ENCODE peak calls at places on chromosomes 2 and 18, in four cellular contexts. Z is H9, V is IMR-90, I is H1. N is an unnamed sample.

GRCh38 chr2:210288376-210288775 is 26.6 kb downstream of the MYL1 start:
- DNase-seq in Z (no peak), V (no peak), I (no peak), N (no peak)

GRCh38 chr2:7034313-7034712 is 117.1 kb downstream of the RNF144A start:
- DNase-seq in V (no peak), I (no peak), Z (peak), N (peak)

GRCh38 chr2:96906719-96907404 is 37.0 kb upstream of the SEMA4C start:
- DNase-seq in I (peak), Z (peak), V (no peak), N (peak)

GRCh38 chr18:53458944-53459580 is 765.4 kb downstream of the MBD2 start:
- DNase-seq in Z (peak), I (peak), V (no peak), N (peak)

GRCh38 chr2:1649871-1650473 is 94.3 kb downstream of the PXDN start:
- DNase-seq in V (no peak), I (no peak), Z (no peak), N (no peak)

GRCh38 chr2:74226648-74227213 is 28.3 kb downstream of the MTHFD2 start:
- DNase-seq in I (no peak), V (no peak), Z (no peak), N (no peak)

GRCh38 chr2:37344453-37345361 is at the start of gene QPCT:
- DNase-seq in I (no peak), V (peak), Z (no peak), N (peak)

GRCh38 chr2:79375817-79376216 is 137.0 kb upstream of the CTNNA2 start:
- DNase-seq in V (no peak), I (no peak), Z (no peak), N (no peak)

GRCh38 chr2:71154798-71155197 is 24.4 kb downstream of the MPHOSPH10 start:
- DNase-seq in V (no peak), I (no peak), Z (peak), N (peak)

GRCh38 chr18:23211146-23211545 is 75.9 kb downstream of the CABLES1 start:
- DNase-seq in I (no peak), Z (no peak), V (no peak), N (no peak)

GRCh38 chr2:60505861-60506260 is 47.6 kb downstream of the BCL11A start:
- DNase-seq in Z (no peak), V (no peak), I (no peak), N (no peak)

GRCh38 chr2:60508307-60508706 is 45.1 kb downstream of the BCL11A start:
- DNase-seq in V (no peak), Z (no peak), I (no peak), N (no peak)

GRCh38 chr2:60503923-60504514 is 49.4 kb downstream of the BCL11A start:
- DNase-seq in Z (no peak), V (no peak), I (no peak), N (no peak)

GRCh38 chr2:60507211-60507810 is 46.1 kb downstream of the BCL11A start:
- DNase-seq in Z (no peak), V (no peak), I (no peak), N (no peak)

DNA sequence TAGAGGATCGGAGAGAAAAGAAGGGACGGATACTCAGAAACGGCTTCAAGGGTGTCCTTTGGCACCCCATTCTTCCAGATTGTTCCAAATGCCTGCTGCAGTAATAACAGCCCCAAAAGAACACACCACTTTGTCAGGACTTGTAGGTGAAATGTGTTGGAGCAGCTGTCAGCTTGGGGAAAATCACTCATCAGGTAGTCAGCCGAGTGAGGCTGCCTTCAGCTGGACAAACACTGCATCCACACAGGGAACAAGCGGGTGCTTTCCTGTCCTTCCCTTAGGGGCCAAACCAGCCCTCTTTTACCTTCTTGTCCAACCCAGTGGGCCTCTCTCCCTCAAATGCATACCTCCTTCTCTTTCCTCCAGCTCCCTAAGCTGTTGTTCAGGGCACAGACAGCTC is 48.2 kb downstream of the BCL11A start:
- DNase-seq in V (no peak), I (no peak), Z (no peak), N (no peak)
- H4K5ac ChIP-seq in V (no peak), I (no peak), Z (no peak), N (no peak)

GRCh38 chr2:231613054-231613654 is 20.5 kb downstream of the TEX44 start:
- DNase-seq in Z (no peak), V (no peak), I (no peak), N (no peak)

GRCh38 chr2:231613655-231614558 is 21.2 kb downstream of the TEX44 start:
- DNase-seq in Z (peak), I (peak), V (peak), N (peak)

GRCh38 chr2:231611273-231612198 is 18.9 kb downstream of the TEX44 start:
- DNase-seq in V (peak), I (peak), Z (peak), N (peak)

GRCh38 chr2:231614559-231615057 is 21.9 kb downstream of the TEX44 start:
- DNase-seq in Z (no peak), I (peak), V (no peak), N (peak)

GRCh38 chr2:231612199-231613053 is 19.8 kb downstream of the TEX44 start:
- DNase-seq in V (peak), I (peak), Z (peak), N (peak)
- H2BK120ac ChIP-seq in V (peak), I (peak), Z (peak), N (peak)

GRCh38 chr2:127568128-127568527 is 32.6 kb downstream of the MYO7B start:
- DNase-seq in Z (peak), V (no peak), I (no peak), N (no peak)

GRCh38 chr2:127570282-127571250 is 35.1 kb downstream of the MYO7B start:
- DNase-seq in I (peak), V (peak), Z (peak), N (no peak)

GRCh38 chr2:127566576-127566975 is 31.1 kb downstream of the MYO7B start:
- DNase-seq in V (no peak), I (no peak), Z (peak), N (no peak)

GRCh38 chr2:127567351-127567854 is 31.9 kb downstream of the MYO7B start:
- DNase-seq in Z (no peak), V (no peak), I (peak), N (no peak)

DNA sequence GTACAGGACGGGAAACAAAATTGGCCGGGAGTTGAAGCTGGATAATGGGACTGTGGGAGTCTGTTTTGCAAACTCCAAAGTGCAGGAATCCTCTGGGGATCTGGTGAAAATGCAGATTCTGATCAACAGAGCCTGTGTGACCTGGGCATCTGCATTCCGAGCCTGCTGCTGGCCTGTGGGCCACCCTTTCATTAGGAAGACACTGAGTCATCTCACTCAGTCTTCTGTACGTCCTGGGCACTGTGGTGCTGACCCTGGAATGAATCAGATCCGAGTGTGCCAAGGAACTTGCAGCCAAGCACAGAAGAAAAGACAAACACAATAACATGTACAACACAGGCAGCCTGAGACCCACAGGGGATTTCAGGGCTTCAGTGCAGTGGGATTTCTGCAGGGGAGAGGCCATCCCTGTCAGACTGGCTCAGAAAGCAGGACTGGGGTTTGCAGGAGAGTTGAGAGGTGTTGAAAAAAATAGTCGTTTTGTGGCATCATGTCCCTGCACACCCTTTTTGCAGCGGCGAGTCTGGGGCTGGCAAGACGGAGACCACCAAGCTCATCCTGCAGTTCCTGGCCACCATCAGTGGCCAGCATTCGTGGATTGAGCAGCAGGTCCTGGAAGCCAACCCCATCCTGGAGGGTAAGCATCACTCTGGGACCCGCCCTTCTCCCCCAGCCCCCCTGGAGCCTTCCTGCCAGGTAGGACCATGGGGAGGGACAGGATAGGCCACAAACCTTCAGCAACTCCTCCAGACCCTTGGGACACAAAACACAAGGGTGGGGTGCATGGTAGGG is 34.0 kb downstream of the MYO7B start:
- DNase-seq in Z (no peak), I (peak), V (peak), N (no peak)
- H3K23ac ChIP-seq in Z (no peak), I (no peak), V (no peak), N (no peak)

GRCh38 chr2:16641509-16641908 is 24.1 kb downstream of the CYRIA start:
- DNase-seq in V (no peak), I (no peak), Z (no peak), N (no peak)

GRCh38 chr2:16640024-16640423 is 25.6 kb downstream of the CYRIA start:
- DNase-seq in I (no peak), Z (no peak), V (no peak), N (no peak)

GRCh38 chr2:16638941-16639340 is 26.7 kb downstream of the CYRIA start:
- DNase-seq in I (no peak), V (no peak), Z (no peak), N (no peak)

GRCh38 chr2:16640867-16641266 is 24.8 kb downstream of the CYRIA start:
- DNase-seq in Z (no peak), I (no peak), V (peak), N (no peak)

DNA sequence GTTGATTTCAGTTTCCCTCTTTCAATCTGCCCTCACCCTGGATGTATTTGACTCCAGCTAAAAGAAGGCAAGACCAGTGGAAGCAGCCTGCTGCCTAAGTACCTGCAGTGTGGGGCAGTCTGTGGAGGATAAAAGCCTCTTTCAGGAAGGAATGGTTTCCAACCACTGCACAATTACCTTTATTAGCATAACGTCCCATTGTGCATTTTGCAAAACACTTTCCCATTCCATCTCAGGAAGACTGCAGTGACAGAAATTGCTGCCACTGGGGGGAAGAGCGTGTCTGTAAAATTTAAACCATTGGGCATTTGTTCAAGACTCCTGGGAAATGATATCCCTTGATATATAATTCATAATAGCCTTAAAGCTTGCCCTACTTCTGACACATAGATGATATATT is 26.2 kb downstream of the CYRIA start:
- DNase-seq in V (no peak), Z (no peak), I (no peak), N (no peak)
- H4K5ac ChIP-seq in V (no peak), Z (no peak), I (no peak), N (no peak)

DNA sequence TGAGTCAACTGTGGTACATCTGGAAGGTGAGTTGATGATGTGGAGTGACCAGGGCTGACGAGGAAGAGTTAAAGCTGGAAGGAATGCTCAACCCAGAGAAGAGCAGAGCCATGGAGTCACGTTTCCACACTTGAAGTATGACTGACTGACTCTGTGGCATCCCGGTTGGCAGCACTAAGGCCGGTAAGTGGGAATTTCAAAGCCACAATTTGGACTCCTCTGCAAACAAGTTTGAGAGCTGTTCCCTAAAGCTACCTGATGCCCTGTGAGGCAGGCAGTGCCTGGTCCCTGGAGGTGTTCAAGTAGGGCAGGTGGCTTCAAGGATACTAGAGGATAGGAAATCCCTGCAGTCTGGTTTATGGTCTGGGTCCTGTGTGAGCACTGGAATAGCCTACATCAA is 69.3 kb upstream of the ITGB6 start:
- DNase-seq in I (no peak), V (no peak), Z (no peak), N (no peak)
- H2BK120ac ChIP-seq in I (peak), V (peak), Z (no peak), N (no peak)

GRCh38 chr18:37258819-37259218 is 306.8 kb downstream of the CELF4 start:
- DNase-seq in V (no peak), Z (no peak), I (no peak), N (no peak)

GRCh38 chr18:37259711-37260110 is 305.9 kb downstream of the CELF4 start:
- DNase-seq in I (no peak), Z (no peak), V (no peak), N (no peak)

GRCh38 chr18:37254973-37255372 is 310.6 kb downstream of the CELF4 start:
- DNase-seq in I (no peak), V (no peak), Z (no peak), N (no peak)

GRCh38 chr18:37260367-37261093 is 305.1 kb downstream of the CELF4 start:
- DNase-seq in Z (no peak), V (no peak), I (no peak), N (no peak)

DNA sequence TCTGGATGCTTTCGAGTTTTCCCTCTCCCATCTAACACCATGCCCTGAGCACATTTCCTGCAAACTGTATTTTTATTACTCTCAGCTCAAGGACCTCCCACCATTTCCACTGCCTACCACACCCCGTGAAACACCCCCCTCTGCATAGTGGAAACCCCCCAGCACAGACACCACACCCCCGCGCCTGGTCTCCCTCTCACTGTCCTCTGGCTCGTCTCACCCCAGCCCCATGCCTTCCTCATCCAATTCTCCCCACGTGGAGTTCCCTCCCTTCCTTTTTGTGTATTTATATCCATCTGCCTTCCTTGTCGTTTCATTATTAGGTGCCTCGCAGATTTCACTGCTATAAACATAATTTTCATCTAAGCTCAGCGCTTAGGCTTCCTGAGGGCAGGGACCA is 307.5 kb downstream of the CELF4 start:
- DNase-seq in I (no peak), V (no peak), Z (no peak), N (no peak)
- H3K23ac ChIP-seq in I (no peak), V (no peak), Z (no peak), N (no peak)